ENCODE peak calls at places on chromosome 15, in ten cellular contexts. E is ovary, Z is IMR-90, G is adrenal gland, R is right lobe of liver, N is breast epithelium, H is body of pancreas, A is uterus, D is A549, L is GM12892. S is an unnamed sample.

GRCh38 chr15:42143866-42144625 is 12.4 kb downstream of the PLA2G4F start:
- DNase-seq in L (no peak), Z (no peak), R (no peak), G (no peak), H (no peak), D (no peak), A (no peak), E (no peak), N (peak; percentile 25), S (no peak)

GRCh38 chr15:89662893-89663673 is 7.8 kb upstream of the KIF7 start:
- DNase-seq in A (peak; percentile 56), H (peak; percentile 35), G (peak; percentile 69), R (no peak), L (no peak), Z (peak; percentile 92), D (no peak), N (no peak), E (peak; percentile 74), S (no peak)

GRCh38 chr15:99703603-99704443 is 29.4 kb downstream of the LYSMD4 start:
- DNase-seq in D (peak; percentile 81), E (peak; percentile 45), A (peak; percentile 60), R (no peak), Z (peak; percentile 95), N (no peak), L (no peak), H (peak; percentile 56), G (peak; percentile 54), S (peak; percentile 88)

GRCh38 chr15:84600331-84600686 is 500 bp upstream of the ZSCAN2 start:
- DNase-seq in N (peak; percentile 87), R (peak; percentile 88), L (no peak), Z (peak; percentile 83), G (peak; percentile 94), H (peak; percentile 93), E (peak; percentile 88), D (peak; percentile 92), A (peak; percentile 82), S (peak; percentile 72)

GRCh38 chr15:69808756-69809155 is 289.0 kb downstream of the TLE3 start:
- DNase-seq in N (no peak), Z (peak; percentile 48), L (no peak), A (no peak), D (peak; percentile 21), E (no peak), R (no peak), G (no peak), H (no peak), S (no peak)

GRCh38 chr15:67100124-67100791 is 34.9 kb downstream of the SMAD3 start:
- DNase-seq in E (no peak), G (no peak), R (no peak), L (no peak), H (no peak), D (no peak), Z (no peak), A (no peak), N (no peak), S (no peak)

GRCh38 chr15:80483656-80484055 is 79.5 kb downstream of the ARNT2 start:
- DNase-seq in H (no peak), N (no peak), G (no peak), D (no peak), L (no peak), R (no peak), E (no peak), A (no peak), Z (peak; percentile 37), S (no peak)

GRCh38 chr15:79858469-79858868 is 38.3 kb downstream of the MTHFS start:
- DNase-seq in E (no peak), Z (no peak), R (no peak), N (no peak), G (no peak), D (peak; percentile 18), L (no peak), H (no peak), A (no peak), S (peak; percentile 9)

GRCh38 chr15:43903864-43904290 is 77.1 kb downstream of the WDR76 start:
- DNase-seq in Z (peak; percentile 58), N (no peak), D (peak; percentile 44), G (peak; percentile 70), R (no peak), A (peak; percentile 20), L (peak; percentile 54), E (peak; percentile 37), H (peak; percentile 57), S (peak; percentile 69)

GRCh38 chr15:48020166-48020565 is 100.6 kb upstream of the SLC24A5 start:
- DNase-seq in D (no peak), H (no peak), G (no peak), A (no peak), Z (no peak), E (no peak), L (no peak), N (no peak), R (no peak), S (no peak)

DNA sequence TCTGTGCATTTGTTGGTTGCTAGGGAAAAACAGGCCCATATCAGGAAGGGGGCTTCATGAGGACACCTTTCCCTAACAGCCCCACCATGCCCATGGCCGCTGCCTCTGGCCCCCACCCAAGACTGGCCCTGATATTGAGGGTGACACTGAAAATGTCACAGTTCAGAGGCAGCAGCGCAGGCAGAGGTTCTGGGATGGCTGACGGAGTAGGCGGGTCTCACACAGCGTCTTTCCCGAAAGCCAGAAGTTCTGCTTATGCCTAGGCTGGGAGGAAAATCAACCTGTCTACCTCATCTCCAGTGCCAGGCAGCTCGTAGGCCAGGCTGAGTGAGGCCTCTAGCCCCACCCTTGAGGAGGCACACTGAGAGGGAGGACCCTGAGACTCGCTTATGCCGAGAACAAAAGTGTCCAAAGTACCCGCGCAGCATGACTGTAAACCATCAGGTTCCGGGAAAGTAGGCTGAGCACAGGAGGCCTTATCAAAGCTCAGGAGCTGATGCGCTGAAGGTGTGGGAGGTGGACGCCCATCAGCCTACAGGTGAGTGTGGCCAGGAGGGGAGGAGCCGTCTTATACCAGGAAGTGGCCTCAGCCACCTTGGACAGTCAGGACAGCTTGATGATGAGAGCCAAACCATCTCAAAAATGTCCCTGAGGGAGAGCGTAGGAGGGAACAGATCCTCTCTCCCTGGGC is 27.5 kb downstream of the GRAMD2A start:
- DNase-seq in N (no peak), G (no peak), D (no peak), L (no peak), H (no peak), E (no peak), R (no peak), Z (no peak), A (no peak), S (no peak)
- TF ChIP-seq POLR2A in N (no peak), G (no peak), D (no peak), L (no peak), H (no peak), E (no peak), R (no peak), Z (no peak), A (no peak), S (no peak)

GRCh38 chr15:36183207-36183606 is 396.2 kb upstream of the CDIN1 start:
- DNase-seq in A (no peak), H (no peak), E (no peak), G (no peak), L (no peak), R (no peak), N (no peak), Z (peak; percentile 60), D (no peak), S (no peak)

GRCh38 chr15:36186376-36186775 is 393.1 kb upstream of the CDIN1 start:
- DNase-seq in N (no peak), R (no peak), Z (no peak), L (no peak), G (no peak), E (no peak), D (no peak), A (no peak), H (no peak), S (no peak)

GRCh38 chr15:36185438-36185837 is 394.0 kb upstream of the CDIN1 start:
- DNase-seq in R (no peak), A (no peak), N (no peak), Z (peak; percentile 12), E (no peak), G (no peak), H (no peak), D (no peak), L (no peak), S (no peak)

GRCh38 chr15:36191459-36191858 is 388.0 kb upstream of the CDIN1 start:
- DNase-seq in N (no peak), L (no peak), A (no peak), H (no peak), D (no peak), G (no peak), R (no peak), E (no peak), Z (no peak), S (no peak)

GRCh38 chr15:36185845-36186244 is 393.6 kb upstream of the CDIN1 start:
- DNase-seq in A (no peak), D (no peak), R (no peak), N (no peak), E (no peak), L (no peak), Z (no peak), G (no peak), H (no peak), S (no peak)
- TF ChIP-seq POLR2A in A (no peak), D (no peak), R (no peak), N (no peak), E (no peak), L (no peak), Z (no peak), G (no peak), H (no peak), S (no peak)

DNA sequence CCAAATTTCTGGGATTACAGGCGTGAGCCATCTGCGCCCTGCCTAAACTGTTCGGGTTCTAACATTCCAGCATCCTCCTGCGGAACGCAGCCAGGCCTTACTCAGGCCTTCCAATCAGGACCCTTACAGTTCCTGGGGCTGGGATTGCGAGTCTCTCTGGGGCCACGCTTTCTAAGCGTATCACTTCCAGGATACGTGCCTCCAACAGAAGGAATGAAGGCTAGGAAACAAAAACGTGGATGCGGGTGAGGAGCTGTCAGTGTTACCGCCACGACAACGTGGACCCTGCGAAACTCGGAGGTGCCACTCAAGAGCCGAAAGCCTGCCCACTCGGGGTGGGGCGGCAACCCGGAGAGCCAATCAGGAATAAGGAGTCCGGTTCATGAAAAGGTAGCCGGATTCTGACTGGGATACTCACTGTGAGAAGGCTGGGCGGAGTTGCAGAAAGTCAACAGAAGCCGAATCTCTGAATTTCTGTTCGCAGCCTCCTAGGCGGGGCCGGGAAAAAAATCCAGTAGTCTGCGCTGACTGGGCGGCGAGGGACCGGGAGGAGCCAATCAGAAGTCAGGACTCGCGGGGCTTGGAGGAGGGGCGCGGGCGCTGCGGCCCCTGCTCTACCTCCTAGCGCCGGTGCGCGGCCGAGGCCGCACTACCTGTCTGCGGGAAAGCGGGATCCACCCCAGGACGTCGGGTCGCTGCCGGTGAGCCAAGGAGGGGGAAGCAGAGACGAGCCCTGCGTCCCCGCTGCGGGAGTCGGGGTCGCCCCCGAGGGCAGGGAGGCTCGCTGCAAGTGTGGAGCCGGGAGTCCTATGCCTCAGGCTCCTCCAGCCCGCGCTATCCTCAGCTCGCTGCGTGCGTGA is at the start of gene HYKK:
- DNase-seq in G (peak; percentile 96), D (peak; percentile 98), A (peak; percentile 92), H (peak; percentile 96), R (peak; percentile 94), L (peak; percentile 81), E (peak; percentile 93), N (peak; percentile 95), Z (peak; percentile 96), S (peak; percentile 69)
- TF ChIP-seq POLR2A in G (peak; percentile 58), D (peak; percentile 87), A (peak; percentile 57), H (peak; percentile 86), R (peak; percentile 49), L (no peak), E (no peak), N (no peak), Z (no peak), S (no peak)

GRCh38 chr15:78527325-78527724 is 12.9 kb upstream of the PSMA4 start:
- DNase-seq in D (no peak), A (no peak), L (no peak), N (no peak), R (no peak), G (no peak), Z (no peak), E (no peak), H (no peak), S (no peak)

GRCh38 chr15:78524230-78524629 is 16.0 kb upstream of the PSMA4 start:
- DNase-seq in G (no peak), Z (no peak), E (no peak), N (no peak), D (no peak), R (no peak), H (no peak), L (no peak), A (no peak), S (no peak)
- TF ChIP-seq POLR2A in G (no peak), Z (no peak), E (no peak), N (no peak), D (no peak), R (no peak), H (no peak), L (no peak), A (no peak), S (no peak)

S was measured in erythroblast.